ENCODE peak calls at places on chromosomes 12 and 14, in ten cellular contexts. C is HuH-7.5; Q is choroid plexus epithelial cell; T is upper lobe of left lung; E is germinal center; Y is T-helper 2 cell treated with Interferon-gamma antibody and Interleukin-4, amounts not matched to agents 5 μg/mL and 100 μg/mL, for 36 hours; F is LoVo; P is kidney epithelial cell; M is stimulated activated naive CD8-positive, alpha-beta T cell treated with anti-CD3 and anti-CD28 coated beads, Interleukin-15, Interleukin-2, amounts not matched to agents 100 U/mL and 50 U/mL, for 24 hours; A is dorsolateral prefrontal cortex. D is an unnamed sample.

GRCh38 chr14:32761381-32761968 is 177.2 kb upstream of the NPAS3 start:
- DNase-seq in E (no peak), P (peak), A (no peak), Y (no peak), T (no peak), Q (peak), F (no peak), M (no peak), C (no peak), D (no peak)

GRCh38 chr14:104397956-104398355 is 181.6 kb upstream of the C14orf180 start:
- DNase-seq in C (no peak), E (no peak), Q (peak), M (no peak), A (no peak), Y (no peak), P (no peak), F (no peak), T (no peak), D (no peak)

GRCh38 chr12:123062682-123063426 is 82.4 kb downstream of the ARL6IP4 start:
- DNase-seq in M (no peak), F (peak), A (no peak), T (peak), Y (no peak), Q (peak), C (peak), P (no peak), E (no peak), D (no peak)

GRCh38 chr12:110798461-110798860 is 48.3 kb upstream of the CCDC63 start:
- DNase-seq in M (no peak), E (no peak), P (no peak), Y (no peak), F (no peak), Q (peak), A (no peak), C (no peak), T (no peak), D (no peak)

GRCh38 chr14:22272408-22272807 is 316.6 kb downstream of the DAD1 start:
- DNase-seq in P (no peak), M (no peak), Y (no peak), E (no peak), F (no peak), Q (no peak), C (no peak), A (no peak), T (no peak), D (no peak)

GRCh38 chr12:94498073-94498472 is 38.4 kb upstream of the CEP83 start:
- DNase-seq in M (no peak), Y (no peak), Q (no peak), A (no peak), C (no peak), F (no peak), E (no peak), T (peak), P (no peak), D (no peak)

GRCh38 chr12:101616027-101616494 is 21.3 kb downstream of the MYBPC1 start:
- DNase-seq in T (no peak), F (peak), M (no peak), A (no peak), E (no peak), Q (peak), P (no peak), C (no peak), Y (no peak), D (no peak)

GRCh38 chr14:55301722-55302121 is 30.5 kb downstream of the FBXO34 start:
- DNase-seq in E (no peak), Y (no peak), F (no peak), T (no peak), P (peak), C (no peak), M (no peak), A (no peak), Q (peak), D (no peak)

GRCh38 chr14:59895721-59896120 is 24.2 kb upstream of the LRRC9 start:
- DNase-seq in E (no peak), P (no peak), M (no peak), T (no peak), C (no peak), F (no peak), Q (no peak), Y (no peak), A (no peak), D (no peak)

GRCh38 chr12:114729731-114730130 is 45.8 kb upstream of the TBX3 start:
- DNase-seq in C (no peak), M (no peak), Q (peak), A (no peak), P (no peak), F (no peak), E (no peak), Y (no peak), T (no peak), D (no peak)

GRCh38 chr14:75981826-75982723 is at the start of gene TGFB3:
- DNase-seq in T (peak), F (peak), Q (peak), E (peak), P (peak), M (peak), Y (peak), A (peak), C (peak), D (peak)

GRCh38 chr14:102317564-102318248 is 1.8 kb upstream of the ZNF839 start:
- DNase-seq in E (no peak), C (no peak), A (no peak), Y (peak), M (no peak), Q (peak), F (peak), P (no peak), T (no peak), D (peak)

GRCh38 chr14:93954900-93955891 is 21.2 kb downstream of the ASB2 start:
- DNase-seq in P (no peak), Q (no peak), E (peak), A (no peak), C (no peak), F (no peak), T (no peak), M (peak), Y (no peak), D (peak)

GRCh38 chr12:29428630-29429029 is 47.7 kb upstream of the ERGIC2 start:
- DNase-seq in T (no peak), E (no peak), F (peak), M (no peak), P (peak), C (no peak), Y (no peak), A (no peak), Q (peak), D (no peak)

GRCh38 chr14:53509845-53510244 is 356.7 kb upstream of the DDHD1 start:
- DNase-seq in E (no peak), A (no peak), M (no peak), T (no peak), Q (no peak), P (no peak), Y (no peak), F (no peak), C (no peak), D (no peak)

GRCh38 chr14:79661762-79662161 is 549.5 kb downstream of the DIO2 start:
- DNase-seq in F (no peak), P (no peak), A (no peak), E (no peak), T (no peak), C (no peak), Y (no peak), M (no peak), Q (peak), D (no peak)

GRCh38 chr14:95935228-95935822 is 58.7 kb downstream of the TUNAR start:
- DNase-seq in T (no peak), C (no peak), Y (no peak), A (no peak), E (no peak), F (peak), P (no peak), M (no peak), Q (peak), D (peak)

D was measured in activated CD8-positive, alpha-beta T cell treated with anti-CD3 and anti-CD28 coated beads, Interleukin-2, amount 10 ng/mL, durations not matched to agents 7 days and 5 days.